ENCODE peak calls at places on chromosomes 5 and 9, in four cellular contexts. Q, J, H and C are unnamed samples.

GRCh38 chr5:169157064-169157463 is 143.9 kb downstream of the SLIT3 start:
- DNase-seq in Q (no peak), J (no peak), H (no peak), C (no peak)

GRCh38 chr5:169637856-169638190 is 748 bp downstream of the DOCK2 start:
- DNase-seq in Q (no peak), J (peak; percentile 67), H (peak; percentile 51), C (no peak)

GRCh38 chr9:109868222-109868621 is 88.2 kb downstream of the PALM2AKAP2 start:
- DNase-seq in Q (no peak), J (no peak), H (no peak), C (no peak)

GRCh38 chr5:92364986-92365550 is 982.0 kb upstream of the ARRDC3 start:
- DNase-seq in Q (no peak), J (no peak), H (no peak), C (no peak)

GRCh38 chr5:14464101-14464500 is 117.5 kb upstream of the OTULINL start:
- DNase-seq in Q (no peak), J (no peak), H (no peak), C (no peak)

GRCh38 chr9:109448223-109448622 is 49.9 kb downstream of the PTPN3 start:
- DNase-seq in Q (peak; percentile 37), J (no peak), H (no peak), C (no peak)

GRCh38 chr5:150044334-150044681 is 42.0 kb downstream of the CSF1R start:
- DNase-seq in Q (no peak), J (no peak), H (no peak), C (no peak)

GRCh38 chr9:129435272-129435671 is 185.6 kb downstream of the C9orf50 start:
- DNase-seq in Q (no peak), J (no peak), H (no peak), C (no peak)

GRCh38 chr5:73119492-73120157 is 750 bp upstream of the TMEM171 start:
- DNase-seq in Q (no peak), J (no peak), H (no peak), C (no peak)

GRCh38 chr9:3948826-3949578 is 350.9 kb downstream of the GLIS3 start:
- DNase-seq in Q (peak; percentile 8), J (no peak), H (no peak), C (no peak)

GRCh38 chr5:43008369-43009158 is 31.6 kb downstream of the ANXA2R start:
- DNase-seq in Q (peak; percentile 46), J (peak; percentile 89), H (peak; percentile 89), C (peak; percentile 86)

GRCh38 chr9:35226685-35227084 is 64.9 kb downstream of the UNC13B start:
- DNase-seq in Q (no peak), J (no peak), H (no peak), C (no peak)

GRCh38 chr5:36208786-36209185 is 32.9 kb downstream of the NADK2 start:
- DNase-seq in Q (no peak), J (no peak), H (no peak), C (no peak)

GRCh38 chr5:128965011-128965637 is at the start of gene SLC27A6:
- DNase-seq in Q (no peak), J (no peak), H (no peak), C (no peak)

GRCh38 chr5:78016831-78017529 is 240.8 kb upstream of the TBCA start:
- DNase-seq in Q (no peak), J (no peak), H (no peak), C (no peak)

GRCh38 chr5:142056831-142057696 is 44.2 kb upstream of the GNPDA1 start:
- DNase-seq in Q (no peak), J (no peak), H (no peak), C (no peak)